ENCODE peak calls at places on chromosomes 13 and 19, in six cellular contexts. R is A673; F is naive thymus-derived CD4-positive, alpha-beta T cell; Z is left ventricle myocardium inferior; V is ovary; A is CD8-positive, alpha-beta memory T cell. D is an unnamed sample. For H3K9me3, the result is how much of the 10 kb centered on the place peaks cover.

GRCh38 chr13:87042946-87043345 is 628.2 kb upstream of the SLITRK5 start:
- DNase-seq in R (no peak), F (no peak), Z (no peak), V (no peak), A (no peak), D (no peak)

GRCh38 chr13:114100446-114101320 is 31.7 kb downstream of the RASA3 start:
- DNase-seq in R (no peak), F (no peak), Z (no peak), V (peak), A (no peak), D (peak)

GRCh38 chr19:3277649-3278048 is 53.2 kb downstream of the CELF5 start:
- DNase-seq in R (no peak), F (no peak), Z (no peak), V (no peak), A (no peak), D (no peak)

GRCh38 chr13:23695711-23696512 is 125.7 kb downstream of the TNFRSF19 start:
- DNase-seq in R (no peak), F (peak), Z (peak), V (no peak), A (peak), D (peak)

GRCh38 chr13:30743319-30744055 is 8.1 kb downstream of the ALOX5AP start:
- DNase-seq in R (no peak), F (no peak), Z (no peak), V (peak), A (no peak), D (no peak)

GRCh38 chr19:52336976-52337375 is 933 bp downstream of the ZNF610 start:
- DNase-seq in R (peak), F (no peak), Z (no peak), V (no peak), A (no peak), D (no peak)

GRCh38 chr19:16351133-16351809 is 26.6 kb downstream of the KLF2 start:
- DNase-seq in R (no peak), F (no peak), Z (no peak), V (no peak), A (no peak), D (no peak)

GRCh38 chr13:64778002-64778401 is 2452.1 kb downstream of the PCDH9 start:
- DNase-seq in R (no peak), F (no peak), Z (no peak), V (no peak), A (no peak), D (no peak)

GRCh38 chr19:34960940-34961679 is 2.9 kb downstream of the ZNF792 start:
- DNase-seq in R (no peak), F (no peak), Z (no peak), V (no peak), A (no peak), D (no peak)
- H3K9me3 ChIP-seq in R (half or more), F (under half), Z (half or more), V (under half), A (half or more), D (half or more)

GRCh38 chr13:93183302-93183701 is 43.3 kb upstream of the GPC6 start:
- DNase-seq in R (no peak), F (no peak), Z (no peak), V (no peak), A (no peak), D (peak)

GRCh38 chr13:93182406-93182805 is 44.2 kb upstream of the GPC6 start:
- DNase-seq in R (no peak), F (no peak), Z (no peak), V (no peak), A (no peak), D (no peak)

GRCh38 chr13:93180376-93180966 is 46.1 kb upstream of the GPC6 start:
- DNase-seq in R (no peak), F (no peak), Z (no peak), V (no peak), A (no peak), D (no peak)
- H3K27ac ChIP-seq in R (no peak), F (no peak), Z (no peak), V (no peak), A (no peak), D (no peak)

GRCh38 chr19:31303262-31303815 is 45.9 kb downstream of the TSHZ3 start:
- DNase-seq in R (no peak), F (no peak), Z (no peak), V (no peak), A (no peak), D (no peak)
- H3K9me3 ChIP-seq in R (under half), F (under half), Z (under half), V (under half), A (under half), D (under half)

GRCh38 chr13:93947651-93948050 is 531.8 kb downstream of the DCT start:
- DNase-seq in R (no peak), F (no peak), Z (no peak), V (no peak), A (no peak), D (no peak)

GRCh38 chr13:93941444-93941843 is 538.0 kb downstream of the DCT start:
- DNase-seq in R (no peak), F (no peak), Z (no peak), V (no peak), A (no peak), D (no peak)

GRCh38 chr13:93945621-93946020 is 533.9 kb downstream of the DCT start:
- DNase-seq in R (no peak), F (no peak), Z (no peak), V (no peak), A (no peak), D (no peak)

DNA sequence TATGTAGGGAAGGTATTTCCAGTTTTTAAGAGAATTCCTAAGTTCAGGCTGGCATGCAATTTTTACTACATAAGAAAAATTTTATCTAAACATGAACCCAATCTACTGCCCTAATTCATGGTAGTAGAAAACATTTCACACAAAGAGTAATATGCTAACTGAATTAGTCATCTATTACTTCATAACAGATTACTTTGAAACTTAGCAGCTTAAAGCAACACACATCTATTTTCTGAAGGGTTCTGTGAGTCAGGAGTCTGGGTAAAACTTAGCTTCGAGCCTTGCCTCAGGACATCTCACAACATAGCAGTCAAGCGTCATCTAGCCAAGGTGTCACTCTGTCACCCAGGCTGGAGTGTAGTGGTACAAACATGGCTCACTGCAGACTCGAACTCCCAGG is 537.5 kb downstream of the DCT start:
- DNase-seq in R (no peak), F (no peak), Z (no peak), V (no peak), A (no peak), D (no peak)
- H3K27ac ChIP-seq in R (no peak), F (no peak), Z (no peak), V (no peak), A (no peak), D (no peak)

GRCh38 chr13:79932556-79932955 is 408.4 kb downstream of the SPRY2 start:
- DNase-seq in R (no peak), F (no peak), Z (no peak), V (no peak), A (no peak), D (no peak)
- H3K9me3 ChIP-seq in R (under half), F (under half), Z (under half), V (under half), A (under half), D (under half)

GRCh38 chr13:20579193-20579592 is 12.2 kb downstream of the IFT88 start:
- DNase-seq in R (no peak), F (no peak), Z (no peak), V (no peak), A (no peak), D (no peak)
- H3K27ac ChIP-seq in R (no peak), F (no peak), Z (no peak), V (no peak), A (no peak), D (no peak)

GRCh38 chr19:41537789-41538188 is 38.2 kb upstream of the CEACAM21 start:
- DNase-seq in R (peak), F (no peak), Z (no peak), V (no peak), A (no peak), D (peak)
- H3K9me3 ChIP-seq in R (under half), F (under half), Z (under half), V (under half), A (under half), D (under half)

GRCh38 chr13:33645591-33646554 is 172.1 kb upstream of the RFC3 start:
- DNase-seq in R (no peak), F (no peak), Z (no peak), V (no peak), A (no peak), D (no peak)

GRCh38 chr13:33642374-33643065 is 175.4 kb upstream of the RFC3 start:
- DNase-seq in R (peak), F (no peak), Z (peak), V (peak), A (no peak), D (peak)

GRCh38 chr13:33640832-33641231 is 177.1 kb upstream of the RFC3 start:
- DNase-seq in R (no peak), F (no peak), Z (no peak), V (no peak), A (no peak), D (no peak)

GRCh38 chr13:33649212-33649917 is 168.6 kb upstream of the RFC3 start:
- DNase-seq in R (no peak), F (no peak), Z (no peak), V (no peak), A (no peak), D (no peak)

GRCh38 chr13:33644607-33645543 is 173.1 kb upstream of the RFC3 start:
- DNase-seq in R (no peak), F (no peak), Z (no peak), V (no peak), A (no peak), D (no peak)
- H3K27ac ChIP-seq in R (no peak), F (no peak), Z (peak), V (peak), A (no peak), D (no peak)